ENCODE peak calls at places on chromosomes 4 and X, in seven cellular contexts. Z is uterus, H is transverse colon, X is gastrocnemius medialis, E is A673, C is heart left ventricle, V is hepatocyte. L is an unnamed sample. For H3K9me3, the result is how much of the 10 kb centered on the place peaks cover.

GRCh38 chr4:156942991-156943390 is 28.6 kb downstream of the PDGFC start:
- DNase-seq in Z (no peak), H (no peak), X (no peak), E (no peak), C (no peak), V (no peak), L (no peak)

GRCh38 chr4:174681723-174682300 is 147.2 kb downstream of the GLRA3 start:
- DNase-seq in Z (no peak), H (no peak), X (no peak), E (no peak), C (no peak), V (peak), L (no peak)

GRCh38 chr4:17066241-17066640 is 167.8 kb upstream of the LDB2 start:
- DNase-seq in Z (no peak), H (no peak), X (no peak), E (peak), C (no peak), V (no peak), L (no peak)

GRCh38 chr4:158500054-158500453 is 21.6 kb upstream of the RXFP1 start:
- DNase-seq in Z (no peak), H (no peak), X (no peak), E (no peak), C (no peak), V (no peak), L (no peak)

GRCh38 chr4:94995684-94996394 is 238.1 kb downstream of the BMPR1B start:
- DNase-seq in Z (no peak), H (no peak), X (peak), E (peak), C (peak), V (peak), L (peak)

GRCh38 chr4:124863039-124863545 is 150.6 kb upstream of the ANKRD50 start:
- DNase-seq in Z (no peak), H (no peak), X (no peak), E (no peak), C (no peak), V (peak), L (no peak)

GRCh38 chr4:181234951-181235350 is 1008.3 kb upstream of the TENM3 start:
- DNase-seq in Z (no peak), H (no peak), X (no peak), E (no peak), C (no peak), V (no peak), L (no peak)

GRCh38 chr4:36269116-36269515 is 12.3 kb upstream of the DTHD1 start:
- DNase-seq in Z (no peak), H (no peak), X (no peak), E (no peak), C (no peak), V (no peak), L (no peak)

GRCh38 chr4:152273343-152273742 is 262.5 kb downstream of the FBXW7 start:
- DNase-seq in Z (no peak), H (no peak), X (no peak), E (no peak), C (no peak), V (no peak), L (no peak)

GRCh38 chr4:105840426-105841174 is 54.7 kb upstream of the NPNT start:
- DNase-seq in Z (no peak), H (no peak), X (no peak), E (no peak), C (no peak), V (no peak), L (no peak)

GRCh38 chr4:112075129-112075753 is 70.0 kb upstream of the FAM241A start:
- DNase-seq in Z (no peak), H (peak), X (no peak), E (peak), C (no peak), V (peak), L (no peak)

GRCh38 chrX:120791013-120791643 is 84.5 kb downstream of the CT47B1 start:
- DNase-seq in Z (peak), H (peak), X (peak), E (peak), C (peak), V (peak), L (peak)

GRCh38 chr4:133355636-133356035 is 206.5 kb downstream of the PCDH10 start:
- DNase-seq in Z (no peak), H (no peak), X (no peak), E (no peak), C (no peak), V (peak), L (no peak)

GRCh38 chr4:139619644-139620043 is 46.0 kb upstream of the MGST2 start:
- DNase-seq in Z (no peak), H (no peak), X (no peak), E (peak), C (no peak), V (peak), L (no peak)

GRCh38 chr4:168732714-168733113 is 235.9 kb downstream of the PALLD start:
- DNase-seq in Z (no peak), H (no peak), X (no peak), E (no peak), C (no peak), V (no peak), L (no peak)

GRCh38 chr4:182489607-182490006 is 246.4 kb downstream of the TENM3 start:
- DNase-seq in Z (no peak), H (no peak), X (no peak), E (no peak), C (no peak), V (no peak), L (no peak)

GRCh38 chr4:8911311-8912088 is 39.9 kb upstream of the HMX1 start:
- DNase-seq in Z (peak), H (peak), X (no peak), E (no peak), C (peak), V (peak), L (peak)

GRCh38 chr4:24858550-24858949 is 54.3 kb downstream of the CCDC149 start:
- DNase-seq in Z (no peak), H (no peak), X (no peak), E (no peak), C (no peak), V (no peak), L (no peak)

GRCh38 chr4:107913283-107913899 is 18.0 kb upstream of the CYP2U1 start:
- DNase-seq in Z (peak), H (peak), X (no peak), E (peak), C (no peak), V (peak), L (peak)

GRCh38 chr4:105786748-105787147 is 78.2 kb downstream of the GSTCD start:
- DNase-seq in Z (no peak), H (no peak), X (no peak), E (no peak), C (no peak), V (no peak), L (no peak)

GRCh38 chrX:29478336-29479069 is 736.9 kb upstream of the MAGEB2 start:
- DNase-seq in Z (no peak), H (peak), X (no peak), E (peak), C (no peak), V (peak), L (no peak)
- TF ChIP-seq CTCF in Z (no peak), H (peak), X (no peak), E (peak), C (peak), V (peak), L (peak)

DNA sequence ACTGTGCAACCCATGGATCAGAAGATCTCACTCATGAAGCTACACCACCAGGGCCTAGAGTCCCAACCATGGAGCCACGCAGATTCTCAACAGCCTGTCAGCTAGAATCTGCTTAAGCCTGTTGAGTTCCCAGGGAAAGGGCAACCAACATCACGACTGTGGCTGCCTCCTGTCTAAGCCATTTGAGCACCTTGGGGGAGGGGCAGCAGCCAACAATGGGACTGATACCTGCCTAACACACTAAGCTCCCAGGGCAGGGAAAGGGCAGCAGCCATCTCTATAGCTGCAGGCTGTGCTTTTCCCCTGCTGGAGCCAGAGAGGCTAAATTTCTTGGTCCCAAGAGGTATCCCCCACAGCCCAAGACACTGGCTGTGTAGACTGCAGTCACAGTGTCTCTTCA is 96.5 kb upstream of the TCEAL2 start:
- DNase-seq in Z (no peak), H (no peak), X (no peak), E (no peak), C (no peak), V (no peak), L (no peak)
- H3K9me3 ChIP-seq in Z (under half), H (under half), X (under half), E (under half), C (under half), V (under half), L (under half)

GRCh38 chr4:30454504-30454903 is 265.7 kb upstream of the PCDH7 start:
- DNase-seq in Z (no peak), H (no peak), X (no peak), E (no peak), C (no peak), V (no peak), L (no peak)
- TF ChIP-seq CTCF in Z (no peak), H (no peak), X (no peak), E (no peak), C (no peak), V (no peak), L (no peak)

GRCh38 chr4:186027405-186027804 is 41.6 kb upstream of the TLR3 start:
- DNase-seq in Z (no peak), H (peak), X (no peak), E (no peak), C (no peak), V (peak), L (no peak)

GRCh38 chr4:186030795-186031194 is 38.2 kb upstream of the TLR3 start:
- DNase-seq in Z (no peak), H (no peak), X (no peak), E (no peak), C (no peak), V (no peak), L (no peak)

GRCh38 chr4:186029731-186030421 is 39.1 kb upstream of the TLR3 start:
- DNase-seq in Z (peak), H (peak), X (peak), E (peak), C (peak), V (peak), L (peak)

GRCh38 chr4:186033027-186033426 is 35.9 kb upstream of the TLR3 start:
- DNase-seq in Z (no peak), H (no peak), X (no peak), E (no peak), C (no peak), V (no peak), L (no peak)

GRCh38 chr4:186032259-186032658 is 36.7 kb upstream of the TLR3 start:
- DNase-seq in Z (no peak), H (no peak), X (no peak), E (no peak), C (no peak), V (peak), L (no peak)
- H3K9me3 ChIP-seq in Z (under half), H (under half), X (under half), E (under half), C (under half), V (under half), L (under half)

GRCh38 chrX:55135171-55135570 is 46.4 kb downstream of the PAGE2 start:
- DNase-seq in Z (peak), H (peak), X (peak), E (peak), C (peak), V (peak), L (no peak)
- TF ChIP-seq CTCF in Z (peak), H (peak), X (peak), E (peak), C (peak), V (peak), L (no peak)

GRCh38 chr4:19842471-19842870 is 409.2 kb upstream of the SLIT2 start:
- DNase-seq in Z (no peak), H (no peak), X (no peak), E (no peak), C (no peak), V (no peak), L (no peak)
- H3K9me3 ChIP-seq in Z (under half), H (under half), X (under half), E (under half), C (under half), V (under half), L (under half)

GRCh38 chrX:11530621-11531020 is 135.1 kb downstream of the ARHGAP6 start:
- DNase-seq in Z (no peak), H (no peak), X (no peak), E (no peak), C (no peak), V (no peak), L (no peak)

GRCh38 chrX:11533211-11533651 is 132.5 kb downstream of the ARHGAP6 start:
- DNase-seq in Z (no peak), H (no peak), X (no peak), E (peak), C (no peak), V (peak), L (no peak)

GRCh38 chrX:11535156-11535919 is 130.4 kb downstream of the ARHGAP6 start:
- DNase-seq in Z (no peak), H (no peak), X (no peak), E (no peak), C (no peak), V (no peak), L (no peak)

GRCh38 chrX:11531226-11531625 is 134.5 kb downstream of the ARHGAP6 start:
- DNase-seq in Z (no peak), H (no peak), X (no peak), E (peak), C (no peak), V (peak), L (no peak)

DNA sequence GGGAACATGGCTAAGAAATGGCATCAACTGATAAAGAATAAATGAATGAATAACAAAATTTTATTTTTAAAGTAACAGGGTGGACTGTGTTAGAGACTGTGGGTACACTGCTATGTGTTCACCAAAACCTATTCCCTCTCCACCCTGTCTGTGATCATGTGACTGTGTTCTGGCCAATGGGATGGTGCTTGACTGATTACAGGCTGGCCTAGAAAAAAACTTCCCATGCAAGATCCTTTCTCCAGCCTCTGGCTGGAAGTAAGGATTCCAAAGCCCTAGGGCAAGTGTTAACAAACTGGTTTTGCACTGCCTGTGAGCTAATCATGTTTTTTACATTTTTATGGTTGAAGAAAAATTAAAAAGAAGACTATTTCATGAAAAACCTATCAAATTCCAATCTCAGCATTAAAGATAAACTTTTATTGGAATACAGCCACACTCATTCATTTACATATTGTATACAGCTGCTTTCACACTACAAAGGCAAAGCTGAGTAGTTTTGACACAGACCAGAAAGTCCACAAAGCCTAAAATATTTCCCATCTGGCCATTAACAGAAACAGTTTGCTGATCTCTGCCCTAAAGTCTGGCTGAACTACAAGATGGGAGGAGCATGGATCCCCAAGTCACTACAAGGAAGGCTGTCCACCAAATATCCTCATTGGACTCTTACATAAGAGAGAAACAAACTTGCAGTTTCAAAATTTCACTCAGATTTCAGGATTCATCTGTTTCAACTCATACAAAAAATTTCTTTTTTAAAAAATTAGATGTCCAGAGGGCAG is 133.2 kb downstream of the ARHGAP6 start:
- DNase-seq in Z (no peak), H (no peak), X (no peak), E (no peak), C (no peak), V (peak), L (no peak)
- TF ChIP-seq CTCF in Z (no peak), H (no peak), X (no peak), E (no peak), C (no peak), V (no peak), L (no peak)

L was measured in ascending aorta.